ENCODE peak calls at places on chromosomes 2 and 18, in six cellular contexts. P is GM23338, G is H9, I is PC-9, W is neural progenitor cell, O is HCT116. A is an unnamed sample.

GRCh38 chr2:128525653-128526052 is 207.0 kb upstream of the HS6ST1 start:
- DNase-seq in I (no peak), G (no peak), P (no peak), W (no peak), O (no peak), A (no peak)

GRCh38 chr18:9808530-9809241 is 77.1 kb upstream of the TXNDC2 start:
- DNase-seq in O (no peak), G (peak; percentile 74), P (peak; percentile 93), I (no peak), W (peak; percentile 53), A (peak; percentile 72)

GRCh38 chr2:72128843-72129227 is 18.8 kb downstream of the CYP26B1 start:
- DNase-seq in I (no peak), W (no peak), G (peak; percentile 38), P (no peak), O (no peak), A (no peak)

GRCh38 chr18:45817533-45817932 is 7.9 kb upstream of the SIGLEC15 start:
- DNase-seq in O (no peak), P (no peak), W (no peak), I (no peak), G (no peak), A (no peak)

GRCh38 chr18:46291149-46291548 is 187.0 kb downstream of the HAUS1 start:
- DNase-seq in O (no peak), W (no peak), P (no peak), G (peak; percentile 10), I (no peak), A (no peak)

GRCh38 chr2:47501374-47502200 is 98.6 kb downstream of the MSH2 start:
- DNase-seq in O (no peak), I (peak; percentile 70), P (no peak), W (no peak), G (no peak), A (peak; percentile 63)

GRCh38 chr2:12504443-12504842 is 212.3 kb upstream of the TRIB2 start:
- DNase-seq in O (no peak), G (no peak), I (no peak), W (no peak), P (no peak), A (peak; percentile 66)

GRCh38 chr18:61574665-61575064 is 241.4 kb downstream of the CDH20 start:
- DNase-seq in O (no peak), P (no peak), G (no peak), I (no peak), W (no peak), A (no peak)

GRCh38 chr2:187312734-187313282 is 135.2 kb downstream of the CALCRL start:
- DNase-seq in I (no peak), G (no peak), W (no peak), P (peak; percentile 24), O (no peak), A (no peak)

GRCh38 chr2:15364561-15364960 is 196.6 kb downstream of the NBAS start:
- DNase-seq in O (no peak), W (no peak), G (no peak), I (no peak), P (no peak), A (no peak)

GRCh38 chr2:4101938-4102337 is 398.6 kb downstream of the DCDC2C start:
- DNase-seq in G (no peak), W (no peak), O (no peak), P (no peak), I (no peak), A (no peak)

GRCh38 chr2:127061377-127062273 is 45.3 kb downstream of the BIN1 start:
- DNase-seq in G (no peak), W (no peak), O (no peak), P (no peak), I (no peak), A (no peak)

GRCh38 chr2:215236131-215236530 is 75.7 kb upstream of the ATIC start:
- DNase-seq in O (no peak), I (no peak), W (no peak), P (no peak), G (no peak), A (no peak)

GRCh38 chr2:24743914-24744313 is 49.3 kb downstream of the PTRHD1 start:
- DNase-seq in W (peak; percentile 12), P (no peak), I (no peak), G (no peak), O (no peak), A (no peak)

GRCh38 chr2:31383471-31384153 is 30.9 kb downstream of the XDH start:
- DNase-seq in G (no peak), P (no peak), W (no peak), O (no peak), I (no peak), A (peak; percentile 50)

GRCh38 chr18:40949138-40949949 is 1005.7 kb upstream of the PIK3C3 start:
- DNase-seq in G (no peak), I (no peak), P (no peak), W (no peak), O (no peak), A (no peak)

DNA sequence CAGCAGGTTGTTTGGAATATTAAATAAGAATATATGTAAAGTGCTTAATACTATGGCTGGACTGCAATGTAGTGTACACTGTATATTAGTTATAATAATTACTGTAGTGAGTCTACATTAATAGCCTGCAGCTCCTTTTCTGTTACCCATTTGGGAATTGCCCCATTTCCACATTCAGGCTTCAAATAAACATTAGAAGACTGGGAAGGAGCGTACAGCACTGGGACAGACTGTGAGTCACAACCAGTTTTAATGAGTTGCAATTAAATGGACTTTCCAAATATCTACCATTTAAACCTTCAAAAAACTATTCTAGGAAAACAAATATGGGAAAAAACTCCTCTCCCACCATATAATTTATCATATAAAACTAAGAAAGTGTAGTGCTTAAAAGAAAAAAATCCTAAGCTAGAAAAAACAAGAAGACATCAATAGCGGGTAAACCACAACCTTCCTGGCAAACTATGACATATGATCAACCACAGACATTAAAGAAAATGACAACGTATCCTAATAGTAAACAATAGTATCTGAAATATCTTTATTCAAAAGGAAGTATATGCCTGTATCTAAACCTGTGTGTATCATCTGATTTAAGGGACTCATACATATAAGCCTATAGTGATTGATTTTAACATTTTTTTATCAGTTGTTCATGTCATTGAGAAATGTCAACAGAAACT is 86.1 kb downstream of the TRIP12 start:
- DNase-seq in P (no peak), I (no peak), O (no peak), G (no peak), W (no peak), A (peak; percentile 32)
- H4K20me1 ChIP-seq in P (no peaks in the 10 kb centered on the region), I (peaks cover 31% of the 10 kb centered on the region), O (peaks cover 2% of the 10 kb centered on the region), G (no peaks in the 10 kb centered on the region), W (peaks cover 10% of the 10 kb centered on the region), A (no peaks in the 10 kb centered on the region)

GRCh38 chr2:65364986-65365733 is 67.2 kb downstream of the SPRED2 start:
- DNase-seq in O (no peak), I (no peak), P (no peak), W (no peak), G (no peak), A (no peak)
- H3K4me2 ChIP-seq in O (peak overlapping the region; percentile 37), I (peak overlapping the region; percentile 80), P (no peak overlapping the region), W (no peak overlapping the region), G (no peak overlapping the region), A (peak overlapping the region; percentile 89)

GRCh38 chr2:96884299-96885156 is 14.6 kb upstream of the SEMA4C start:
- DNase-seq in O (no peak), G (no peak), I (peak; percentile 96), P (no peak), W (no peak), A (peak; percentile 90)

GRCh38 chr2:96881349-96882195 is 11.7 kb upstream of the SEMA4C start:
- DNase-seq in O (no peak), G (peak; percentile 77), W (peak; percentile 55), P (peak; percentile 69), I (no peak), A (no peak)

GRCh38 chr2:96883306-96883705 is 13.4 kb upstream of the SEMA4C start:
- DNase-seq in W (no peak), P (no peak), G (no peak), I (no peak), O (no peak), A (no peak)

GRCh38 chr2:96882230-96882629 is 12.3 kb upstream of the SEMA4C start:
- DNase-seq in G (peak; percentile 65), P (no peak), W (no peak), O (no peak), I (no peak), A (no peak)

GRCh38 chr2:96882906-96883305 is 13.0 kb upstream of the SEMA4C start:
- DNase-seq in P (no peak), I (no peak), W (no peak), G (no peak), O (no peak), A (no peak)
- H3K4me1 ChIP-seq in P (peaks cover 23% of the 10 kb centered on the region), I (peaks cover 87% of the 10 kb centered on the region), W (peaks cover 46% of the 10 kb centered on the region), G (peaks cover 3% of the 10 kb centered on the region), O (peaks cover 8% of the 10 kb centered on the region), A (peaks cover 47% of the 10 kb centered on the region)

GRCh38 chr2:202689459-202689858 is 54.7 kb downstream of the FAM117B start:
- DNase-seq in G (no peak), O (no peak), P (no peak), W (no peak), I (no peak), A (no peak)
- H4K20me1 ChIP-seq in G (no peaks in the 10 kb centered on the region), O (no peaks in the 10 kb centered on the region), P (no peaks in the 10 kb centered on the region), W (peaks cover 26% of the 10 kb centered on the region), I (no peaks in the 10 kb centered on the region), A (no peaks in the 10 kb centered on the region)

GRCh38 chr2:200698217-200698616 is 112.4 kb downstream of the AOX1 start:
- DNase-seq in P (no peak), G (no peak), W (peak; percentile 39), I (no peak), O (no peak), A (no peak)
- H3K4me2 ChIP-seq in P (no peak overlapping the region), G (no peak overlapping the region), W (no peak overlapping the region), I (no peak overlapping the region), O (no peak overlapping the region), A (no peak overlapping the region)

GRCh38 chr2:168528469-168528868 is 72.4 kb downstream of the CERS6 start:
- DNase-seq in O (no peak), G (no peak), W (no peak), P (no peak), I (no peak), A (peak; percentile 59)
- H3K4me1 ChIP-seq in O (no peaks in the 10 kb centered on the region), G (peaks cover 5% of the 10 kb centered on the region), W (peaks cover 36% of the 10 kb centered on the region), P (peaks cover 25% of the 10 kb centered on the region), I (no peaks in the 10 kb centered on the region), A (peaks cover 34% of the 10 kb centered on the region)

DNA sequence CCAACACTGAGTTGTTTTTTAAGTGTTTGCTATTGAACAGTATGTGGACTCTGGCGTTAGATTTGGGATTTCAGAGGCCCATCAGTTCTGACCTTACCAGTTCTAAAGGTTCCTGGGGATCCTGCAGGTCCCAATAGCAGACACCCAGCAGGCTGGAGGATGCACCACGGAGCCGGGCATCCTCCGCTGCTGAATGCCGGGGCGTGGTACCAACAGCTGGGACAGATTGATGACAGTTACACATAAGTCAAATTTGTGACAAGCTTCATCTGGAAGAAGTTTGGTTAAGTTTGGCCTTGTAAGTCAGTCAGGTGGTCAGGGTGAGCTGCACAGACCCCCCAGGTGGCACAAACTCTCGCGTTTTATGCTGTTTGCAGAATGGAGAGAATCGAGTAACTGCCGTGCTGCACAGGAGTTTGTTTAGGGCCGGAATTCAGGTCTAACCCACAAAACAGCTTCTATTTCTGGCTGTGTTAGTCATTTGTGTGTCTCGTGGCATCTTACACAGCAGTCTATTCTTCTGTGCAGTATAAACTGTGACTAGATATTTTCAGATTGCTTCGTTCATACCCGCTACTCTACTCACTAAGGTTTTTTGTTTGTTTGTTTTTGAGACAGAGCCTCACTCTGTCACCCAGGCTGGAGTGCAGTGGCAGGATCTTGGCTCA is 19.2 kb downstream of the CTDP1 start:
- DNase-seq in W (no peak), G (no peak), I (no peak), O (no peak), P (no peak), A (peak; percentile 27)
- H4K20me1 ChIP-seq in W (peaks cover 5% of the 10 kb centered on the region), G (no peaks in the 10 kb centered on the region), I (peaks cover 5% of the 10 kb centered on the region), O (no peaks in the 10 kb centered on the region), P (peaks cover 10% of the 10 kb centered on the region), A (no peaks in the 10 kb centered on the region)

GRCh38 chr2:203740741-203741363 is 34.4 kb downstream of the CD28 start:
- DNase-seq in O (no peak), G (no peak), P (no peak), W (no peak), I (no peak), A (no peak)
- H3K4me2 ChIP-seq in O (no peak overlapping the region), G (no peak overlapping the region), P (no peak overlapping the region), W (no peak overlapping the region), I (no peak overlapping the region), A (no peak overlapping the region)

A was measured in PC-3.